ENCODE peak calls at places on chromosome 20, in five cellular contexts. O is neural progenitor cell, N is IMR-90, R is astrocyte, G is B cell. D is an unnamed sample.

GRCh38 chr20:54123587-54124180 is 50.1 kb downstream of the CYP24A1 start:
- DNase-seq in O (peak; percentile 5), G (no peak), R (peak; percentile 99), N (peak; percentile 93), D (peak; percentile 100)

GRCh38 chr20:59518881-59519706 is 85.2 kb upstream of the PHACTR3 start:
- DNase-seq in R (peak; percentile 15), N (peak; percentile 47), O (peak; percentile 74), G (peak; percentile 40), D (peak; percentile 61)

GRCh38 chr20:2151805-2152727 is 50.4 kb downstream of the STK35 start:
- DNase-seq in R (peak; percentile 66), O (no peak), N (peak; percentile 64), G (no peak), D (peak; percentile 84)

GRCh38 chr20:53582574-53583351 is 10.9 kb downstream of the ZNF217 start:
- DNase-seq in N (peak; percentile 95), R (peak; percentile 89), O (peak; percentile 39), G (no peak), D (peak; percentile 99)

GRCh38 chr20:45934046-45934586 is 367 bp upstream of the PCIF1 start:
- DNase-seq in N (peak; percentile 31), O (peak; percentile 72), G (no peak), R (peak; percentile 24), D (no peak)

GRCh38 chr20:44625361-44625760 is 26.1 kb downstream of the ADA start:
- DNase-seq in G (no peak), N (no peak), R (no peak), O (no peak), D (no peak)

GRCh38 chr20:59920944-59921343 is 12.5 kb downstream of the SYCP2 start:
- DNase-seq in N (peak; percentile 27), G (no peak), R (no peak), O (no peak), D (no peak)

GRCh38 chr20:59082981-59083380 is 40.4 kb upstream of the PRELID3B start:
- DNase-seq in R (peak; percentile 70), G (no peak), N (peak; percentile 77), O (no peak), D (peak; percentile 87)

GRCh38 chr20:54618412-54618811 is 143.0 kb downstream of the DOK5 start:
- DNase-seq in R (no peak), O (no peak), G (no peak), N (no peak), D (no peak)

GRCh38 chr20:1171461-1172093 is 13.2 kb downstream of the TMEM74B start:
- DNase-seq in N (peak; percentile 27), R (peak; percentile 12), G (no peak), O (peak; percentile 88), D (peak; percentile 52)

GRCh38 chr20:47330933-47331708 is 25.4 kb downstream of the ZMYND8 start:
- DNase-seq in N (peak; percentile 92), G (no peak), R (peak; percentile 87), O (no peak), D (peak; percentile 78)

GRCh38 chr20:44780226-44780625 is 30.1 kb downstream of the RIMS4 start:
- DNase-seq in G (peak; percentile 23), R (peak; percentile 35), O (peak; percentile 90), N (peak; percentile 55), D (peak; percentile 73)

GRCh38 chr20:63566395-63567131 is 7.5 kb downstream of the HELZ2 start:
- DNase-seq in G (no peak), N (no peak), O (no peak), R (no peak), D (no peak)
- TF ChIP-seq CTCF in G (no peak), N (no peak), O (no peak), R (no peak), D (no peak)

GRCh38 chr20:51800132-51800721 is 2.1 kb downstream of the SALL4 start:
- DNase-seq in G (peak; percentile 61), R (no peak), O (peak; percentile 93), N (no peak), D (peak; percentile 56)

GRCh38 chr20:51799586-51799985 is 2.7 kb downstream of the SALL4 start:
- DNase-seq in G (no peak), O (peak; percentile 50), R (no peak), N (no peak), D (no peak)

GRCh38 chr20:51800769-51801219 is 1.5 kb downstream of the SALL4 start:
- DNase-seq in G (no peak), O (peak; percentile 56), N (no peak), R (no peak), D (peak; percentile 13)

GRCh38 chr20:51802170-51802745 is at the start of gene SALL4:
- DNase-seq in O (peak; percentile 97), R (peak; percentile 21), G (no peak), N (no peak), D (no peak)

DNA sequence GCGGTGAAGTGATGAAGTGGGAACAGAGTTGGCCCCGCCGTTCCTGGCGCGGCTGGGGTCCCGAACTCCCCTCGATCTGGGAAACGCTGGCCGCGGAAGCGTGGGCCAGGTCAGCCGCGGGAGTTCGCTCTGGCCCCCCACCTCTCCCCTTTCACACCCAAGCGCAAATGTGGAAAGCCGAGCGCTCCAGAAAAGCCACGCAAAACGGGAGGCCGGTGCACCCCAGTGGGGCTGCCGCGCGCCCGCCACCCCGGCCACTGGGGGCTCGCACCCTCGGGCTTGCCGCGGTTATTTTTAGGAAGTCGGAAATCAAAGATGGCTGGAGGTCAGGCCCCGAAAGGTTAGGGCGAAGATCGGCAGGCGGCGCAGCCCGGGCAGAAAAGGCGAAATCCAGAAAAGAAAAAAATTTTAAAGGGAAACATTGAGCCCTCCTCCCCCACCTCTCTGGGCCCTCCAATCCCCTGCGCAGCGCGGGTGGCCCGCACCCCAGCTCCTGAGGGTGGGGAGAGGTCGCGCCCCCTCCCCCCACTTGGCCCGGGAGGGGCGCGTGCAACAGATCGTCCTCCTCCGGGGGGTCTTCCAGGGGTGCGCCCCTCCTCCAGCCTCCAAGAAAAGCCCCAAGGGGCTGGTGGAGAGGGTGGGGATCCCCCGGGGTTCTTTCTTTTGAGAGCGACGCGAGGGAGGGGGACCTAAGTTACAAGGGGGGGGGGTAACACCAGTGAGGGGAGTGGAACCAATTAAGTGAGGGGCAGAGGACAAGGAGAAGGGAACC is 915 bp downstream of the SALL4 start:
- DNase-seq in N (no peak), R (no peak), G (peak; percentile 7), O (peak; percentile 78), D (no peak)
- TF ChIP-seq CTCF in N (peak; percentile 0), R (no peak), G (no peak), O (peak; percentile 43), D (no peak)

GRCh38 chr20:62893700-62894099 is 32.1 kb upstream of the TCFL5 start:
- DNase-seq in N (no peak), O (peak; percentile 34), G (no peak), R (no peak), D (no peak)
- TF ChIP-seq CTCF in N (peak; percentile 7), O (peak; percentile 27), G (no peak), R (no peak), D (no peak)

DNA sequence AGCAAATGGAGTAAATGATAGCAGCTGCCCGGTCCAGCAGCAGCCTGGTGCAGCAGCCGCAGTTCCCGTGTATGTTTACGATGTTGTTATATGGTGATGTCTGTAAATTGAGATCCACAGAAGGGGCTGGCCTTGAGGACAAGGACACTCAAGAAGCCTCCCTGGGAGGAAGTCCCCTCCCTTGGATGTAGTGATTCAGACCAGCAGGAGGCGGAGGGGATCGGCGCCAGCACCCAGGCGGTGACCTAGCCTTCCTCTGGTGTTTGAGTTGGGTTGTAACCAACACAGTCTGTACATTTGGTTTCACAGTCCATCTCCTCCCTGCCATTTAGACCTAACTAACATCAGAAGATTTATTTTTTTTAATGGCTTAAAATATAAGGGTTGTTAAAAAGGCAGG is 187.8 kb downstream of the SYNDIG1 start:
- DNase-seq in O (no peak), N (peak; percentile 22), G (no peak), R (peak; percentile 45), D (no peak)
- TF ChIP-seq CTCF in O (no peak), N (peak; percentile 10), G (no peak), R (peak; percentile 9), D (no peak)

GRCh38 chr20:13794667-13795066 is 9.8 kb downstream of the NDUFAF5 start:
- DNase-seq in O (no peak), G (no peak), R (no peak), N (no peak), D (no peak)
- TF ChIP-seq CTCF in O (no peak), G (no peak), R (no peak), N (no peak), D (no peak)

GRCh38 chr20:17911927-17912326 is 56.7 kb downstream of the SNX5 start:
- DNase-seq in N (no peak), G (no peak), R (no peak), O (no peak), D (no peak)

GRCh38 chr20:17910828-17911294 is 57.7 kb downstream of the SNX5 start:
- DNase-seq in O (no peak), G (no peak), R (peak; percentile 93), N (peak; percentile 81), D (peak; percentile 44)

GRCh38 chr20:17914957-17915356 is 53.6 kb downstream of the SNX5 start:
- DNase-seq in N (no peak), R (no peak), O (no peak), G (no peak), D (no peak)

GRCh38 chr20:17909745-17910345 is 58.7 kb downstream of the SNX5 start:
- DNase-seq in O (no peak), G (no peak), R (peak; percentile 18), N (no peak), D (no peak)

DNA sequence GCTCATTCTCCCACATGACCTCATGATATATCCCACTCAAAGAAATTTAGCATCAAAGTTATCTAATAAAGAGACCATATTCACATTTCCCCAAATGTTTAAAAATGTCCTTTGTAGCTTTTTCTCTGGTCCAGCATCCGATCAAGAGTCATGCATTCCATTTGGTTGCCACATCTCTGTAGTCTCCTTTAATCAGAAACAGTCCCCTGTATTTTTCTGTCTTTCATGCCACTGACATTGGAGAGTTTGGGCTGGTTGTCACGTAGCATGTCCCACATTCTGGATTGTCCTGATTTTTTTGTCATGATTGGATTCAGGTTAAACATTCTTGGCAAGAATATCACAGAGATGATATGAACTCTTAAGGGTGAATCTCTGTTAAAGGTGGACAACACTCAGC is 55.7 kb downstream of the SNX5 start:
- DNase-seq in N (peak; percentile 43), R (no peak), G (no peak), O (no peak), D (no peak)
- TF ChIP-seq CTCF in N (no peak), R (no peak), G (no peak), O (no peak), D (no peak)

GRCh38 chr20:38033330-38034107 is at the start of the genes RPRD1B and TTI1:
- DNase-seq in R (peak; percentile 71), G (peak; percentile 94), N (peak; percentile 84), O (peak; percentile 94), D (peak; percentile 91)
- TF ChIP-seq CTCF in R (no peak), G (no peak), N (no peak), O (no peak), D (no peak)

DNA sequence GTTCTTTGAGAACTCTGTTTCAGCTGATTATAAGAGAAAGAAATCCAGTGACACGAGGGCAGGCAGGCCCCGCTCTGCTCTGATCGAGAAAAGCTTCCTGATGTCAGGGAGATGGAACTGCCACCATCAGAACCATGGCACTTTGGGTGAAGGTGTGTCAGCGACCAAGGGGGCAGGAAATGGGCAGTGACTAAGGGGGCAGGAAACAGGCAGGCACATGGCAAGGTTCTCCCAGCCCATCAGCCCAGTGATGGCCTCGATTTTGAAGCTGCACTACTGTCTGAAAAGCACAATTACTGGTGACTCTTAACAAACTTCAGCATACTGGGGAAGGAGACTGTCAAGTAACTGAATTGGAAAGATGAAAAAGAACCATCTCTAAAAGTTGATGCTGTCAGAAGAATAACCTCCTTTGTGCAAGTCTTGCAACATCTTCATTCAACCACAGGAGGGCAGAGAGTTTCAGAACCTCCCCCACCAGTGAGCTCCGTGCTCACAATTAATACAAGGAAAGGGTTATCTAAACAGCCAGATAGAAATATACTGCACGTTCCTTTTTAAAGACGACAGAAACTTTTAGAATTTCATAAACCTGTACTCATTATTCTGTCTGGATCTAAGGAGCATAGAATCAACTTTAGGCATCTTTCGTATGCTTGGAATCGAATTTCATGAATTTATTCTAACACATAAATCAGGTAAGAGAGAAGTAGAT is 39.1 kb downstream of the TMX4 start:
- DNase-seq in R (peak; percentile 29), G (peak; percentile 19), O (peak; percentile 52), N (peak; percentile 64), D (peak; percentile 52)
- TF ChIP-seq CTCF in R (peak; percentile 60), G (peak; percentile 37), O (peak; percentile 63), N (peak; percentile 57), D (peak; percentile 62)